ENCODE peak calls at places on chromosomes 11 and 22, in nine cellular contexts. H is thoracic aorta; T is CD8-positive, alpha-beta T cell; C is esophagus squamous epithelium; D is BE2C; G is foreskin fibroblast; N is lower leg skin; J is cardiac muscle cell; L is neural progenitor cell. U is an unnamed sample.

GRCh38 chr22:47340851-47341436 is 578.5 kb downstream of the TBC1D22A start:
- DNase-seq in H (no peak), T (no peak), C (no peak), D (no peak), G (peak; percentile 61), N (no peak), J (no peak), L (no peak), U (peak; percentile 25)

GRCh38 chr22:50710221-50710620 is 27.8 kb upstream of the ACR start:
- DNase-seq in H (no peak), T (no peak), C (no peak), D (no peak), G (no peak), N (no peak), J (no peak), L (no peak), U (no peak)

GRCh38 chr11:69115586-69116560 is 39.9 kb upstream of the SMIM38 start:
- DNase-seq in H (no peak), T (no peak), C (no peak), D (no peak), G (no peak), N (no peak), J (no peak), L (no peak), U (no peak)

GRCh38 chr11:64769283-64769682 is 9.1 kb downstream of the SF1 start:
- DNase-seq in H (no peak), T (no peak), C (no peak), D (no peak), G (no peak), N (no peak), J (no peak), L (no peak), U (no peak)

GRCh38 chr22:45469573-45470383 is 32.9 kb upstream of the FBLN1 start:
- DNase-seq in H (no peak), T (no peak), C (no peak), D (no peak), G (peak; percentile 94), N (no peak), J (no peak), L (no peak), U (no peak)

GRCh38 chr11:64638017-64638664 is 47.1 kb downstream of the SLC22A12 start:
- DNase-seq in H (no peak), T (no peak), C (no peak), D (peak; percentile 70), G (no peak), N (no peak), J (peak; percentile 18), L (peak; percentile 70), U (no peak)

GRCh38 chr11:8766043-8766992 is 83.7 kb downstream of the RPL27A start:
- DNase-seq in H (no peak), T (no peak), C (no peak), D (no peak), G (peak; percentile 42), N (no peak), J (no peak), L (peak; percentile 50), U (peak; percentile 58)

GRCh38 chr11:65459552-65459951 is 37.0 kb downstream of the NEAT1 start:
- DNase-seq in H (no peak), T (no peak), C (no peak), D (no peak), G (no peak), N (no peak), J (no peak), L (peak; percentile 35), U (no peak)

GRCh38 chr11:68256331-68256741 is 15.4 kb downstream of the C11orf24 start:
- DNase-seq in H (no peak), T (no peak), C (no peak), D (no peak), G (peak; percentile 72), N (no peak), J (peak; percentile 25), L (peak; percentile 16), U (peak; percentile 67)

GRCh38 chr11:18310800-18311340 is 11.1 kb downstream of the HPS5 start:
- DNase-seq in H (no peak), T (no peak), C (no peak), D (no peak), G (no peak), N (no peak), J (no peak), L (no peak), U (peak; percentile 76)

GRCh38 chr11:106644824-106645223 is 373.5 kb downstream of the GUCY1A2 start:
- DNase-seq in H (no peak), T (no peak), C (no peak), D (no peak), G (peak; percentile 17), N (no peak), J (no peak), L (no peak), U (peak; percentile 45)

GRCh38 chr11:13098067-13098466 is 89.0 kb downstream of the RASSF10 start:
- DNase-seq in H (no peak), T (no peak), C (no peak), D (no peak), G (no peak), N (peak; percentile 54), J (no peak), L (peak; percentile 75), U (no peak)

GRCh38 chr11:44596541-44597276 is 31.2 kb downstream of the CD82 start:
- DNase-seq in H (no peak), T (peak; percentile 64), C (no peak), D (no peak), G (no peak), N (no peak), J (no peak), L (no peak), U (no peak)

GRCh38 chr22:31199187-31199586 is 12.9 kb upstream of the LIMK2 start:
- DNase-seq in H (no peak), T (no peak), C (no peak), D (no peak), G (no peak), N (no peak), J (no peak), L (no peak), U (no peak)
- TF ChIP-seq CTCF in H (no peak), T (no peak), C (peak; percentile 43), D (peak; percentile 23), G (no peak), N (no peak), J (no peak), L (peak; percentile 21), U (peak; percentile 10)

GRCh38 chr11:86374586-86374985 is at the start of gene CCDC81:
- DNase-seq in H (no peak), T (no peak), C (no peak), D (no peak), G (peak; percentile 19), N (no peak), J (peak; percentile 69), L (peak; percentile 80), U (peak; percentile 18)

GRCh38 chr11:86372586-86372985 is 2.1 kb upstream of the CCDC81 start:
- DNase-seq in H (no peak), T (no peak), C (no peak), D (no peak), G (no peak), N (no peak), J (no peak), L (no peak), U (no peak)

GRCh38 chr11:86377972-86378371 is 3.3 kb downstream of the CCDC81 start:
- DNase-seq in H (no peak), T (no peak), C (no peak), D (no peak), G (no peak), N (no peak), J (no peak), L (no peak), U (no peak)

GRCh38 chr11:86370922-86371614 is 3.6 kb upstream of the CCDC81 start:
- DNase-seq in H (no peak), T (no peak), C (no peak), D (no peak), G (peak; percentile 74), N (no peak), J (no peak), L (no peak), U (peak; percentile 52)

GRCh38 chr11:86374121-86374520 is 566 bp upstream of the CCDC81 start:
- DNase-seq in H (no peak), T (no peak), C (no peak), D (no peak), G (no peak), N (no peak), J (peak; percentile 0), L (no peak), U (no peak)
- TF ChIP-seq CTCF in H (no peak), T (no peak), C (no peak), D (no peak), G (no peak), N (no peak), J (no peak), L (no peak), U (no peak)

DNA sequence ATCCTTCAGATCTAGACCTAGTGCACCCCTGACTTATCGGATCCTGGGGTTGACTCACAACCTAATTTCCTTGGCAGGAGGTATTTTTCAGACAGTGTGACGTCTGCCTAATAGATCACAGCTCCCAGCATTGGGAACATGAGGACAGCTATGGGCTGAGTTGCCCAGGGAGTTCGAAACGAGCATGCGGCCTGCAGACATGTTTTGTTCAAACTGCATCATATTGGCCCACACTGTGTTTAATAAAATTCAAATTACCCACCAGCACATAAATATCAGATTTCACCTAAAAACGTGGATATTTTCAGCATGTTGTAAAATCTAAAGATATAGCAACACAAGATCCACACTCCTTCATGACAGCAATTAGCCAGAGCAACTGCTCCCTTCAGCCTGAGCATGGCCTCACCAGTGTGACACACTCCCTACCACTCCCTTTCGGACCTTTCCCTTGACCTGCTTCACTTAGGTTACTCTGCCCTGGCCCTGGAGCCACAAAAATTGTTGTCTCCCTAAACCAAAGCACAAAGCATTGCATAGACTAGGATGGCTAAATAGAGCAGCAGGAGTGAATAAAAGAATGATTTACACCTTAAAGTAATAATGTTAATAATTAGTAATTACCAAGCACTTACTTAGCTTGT is 53.6 kb upstream of the USP47 start:
- DNase-seq in H (no peak), T (no peak), C (no peak), D (no peak), G (no peak), N (no peak), J (no peak), L (no peak), U (no peak)
- TF ChIP-seq CTCF in H (peak; percentile 7), T (no peak), C (no peak), D (no peak), G (no peak), N (no peak), J (no peak), L (no peak), U (no peak)

DNA sequence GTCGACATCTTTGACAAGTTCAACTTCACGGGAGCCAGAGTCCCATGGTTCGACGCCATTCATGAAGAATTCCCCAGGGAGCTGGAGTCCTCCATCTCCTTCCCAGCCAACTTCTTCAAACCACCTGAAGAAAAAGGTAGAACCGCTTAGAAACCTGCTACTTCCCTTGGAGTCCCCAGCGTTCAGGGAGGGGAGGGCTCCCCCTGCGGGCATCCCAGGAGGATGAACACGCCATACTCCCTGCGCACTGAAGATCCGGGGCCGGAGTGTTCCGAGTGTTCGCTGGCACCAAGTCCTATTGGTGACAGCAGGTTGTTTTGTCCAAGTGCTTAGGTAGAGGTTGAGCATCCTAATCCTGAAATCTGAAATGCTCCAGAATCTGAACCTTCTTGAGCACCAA is 51.7 kb upstream of the PRODH start:
- DNase-seq in H (no peak), T (no peak), C (no peak), D (peak; percentile 48), G (no peak), N (no peak), J (peak; percentile 35), L (peak; percentile 62), U (no peak)
- TF ChIP-seq CTCF in H (no peak), T (no peak), C (peak; percentile 8), D (peak; percentile 55), G (peak; percentile 36), N (no peak), J (peak; percentile 51), L (peak; percentile 64), U (peak; percentile 40)

U was measured in astrocyte of the spinal cord.